ENCODE peak calls at places on chromosome 4, in four cellular contexts. D is HCT116, W is K562, C is HepG2. K is an unnamed sample.

GRCh38 chr4:185381794-185382193 is 13.9 kb downstream of the LRP2BP start:
- DNase-seq in D (no peak), W (no peak), C (peak), K (no peak)

GRCh38 chr4:123746981-123747380 is 350.4 kb downstream of the SPRY1 start:
- DNase-seq in D (no peak), W (no peak), C (no peak), K (no peak)

GRCh38 chr4:157514711-157515110 is 294.2 kb downstream of the GRIA2 start:
- DNase-seq in D (no peak), W (no peak), C (peak), K (no peak)

GRCh38 chr4:83371235-83371634 is 36.6 kb upstream of the HPSE start:
- DNase-seq in D (no peak), W (no peak), C (no peak), K (no peak)

GRCh38 chr4:48347282-48347921 is 6.1 kb downstream of the SLAIN2 start:
- DNase-seq in D (no peak), W (no peak), C (no peak), K (no peak)

GRCh38 chr4:189088783-189089182 is 851.9 kb upstream of the FRG1 start:
- DNase-seq in D (no peak), W (no peak), C (no peak), K (no peak)

GRCh38 chr4:168524006-168524405 is 27.2 kb downstream of the PALLD start:
- DNase-seq in D (no peak), W (no peak), C (no peak), K (no peak)

GRCh38 chr4:42501624-42502401 is 104.5 kb downstream of the SHISA3 start:
- DNase-seq in D (no peak), W (no peak), C (no peak), K (no peak)

GRCh38 chr4:128338634-128339355 is 51.2 kb upstream of the PGRMC2 start:
- DNase-seq in D (no peak), W (peak), C (no peak), K (peak)

GRCh38 chr4:163484906-163485305 is 9.6 kb upstream of the TMA16 start:
- DNase-seq in D (peak), W (peak), C (peak), K (no peak)

GRCh38 chr4:90292438-90292837 is 165.2 kb downstream of the CCSER1 start:
- DNase-seq in D (no peak), W (no peak), C (no peak), K (no peak)

GRCh38 chr4:150609131-150609530 is 27.2 kb downstream of the MAB21L2 start:
- DNase-seq in D (no peak), W (no peak), C (no peak), K (no peak)

GRCh38 chr4:122978109-122978508 is 55.7 kb upstream of the NUDT6 start:
- DNase-seq in D (no peak), W (peak), C (no peak), K (no peak)

GRCh38 chr4:152936446-152937279 is 540 bp downstream of the FHDC1 start:
- DNase-seq in D (no peak), W (peak), C (no peak), K (no peak)

GRCh38 chr4:185761352-185762235 is 50.4 kb downstream of the SORBS2 start:
- DNase-seq in D (no peak), W (no peak), C (no peak), K (no peak)

GRCh38 chr4:56804551-56804950 is 16.9 kb downstream of the SPINK2 start:
- DNase-seq in D (no peak), W (no peak), C (no peak), K (no peak)

GRCh38 chr4:26298198-26298950 is 22.4 kb upstream of the RBPJ start:
- DNase-seq in D (no peak), W (no peak), C (no peak), K (no peak)

GRCh38 chr4:28278676-28279075 is 1418.0 kb downstream of the STIM2 start:
- DNase-seq in D (no peak), W (no peak), C (no peak), K (no peak)

GRCh38 chr4:145101091-145101490 is 3.0 kb downstream of the ABCE1 start:
- DNase-seq in D (no peak), W (no peak), C (no peak), K (no peak)

DNA sequence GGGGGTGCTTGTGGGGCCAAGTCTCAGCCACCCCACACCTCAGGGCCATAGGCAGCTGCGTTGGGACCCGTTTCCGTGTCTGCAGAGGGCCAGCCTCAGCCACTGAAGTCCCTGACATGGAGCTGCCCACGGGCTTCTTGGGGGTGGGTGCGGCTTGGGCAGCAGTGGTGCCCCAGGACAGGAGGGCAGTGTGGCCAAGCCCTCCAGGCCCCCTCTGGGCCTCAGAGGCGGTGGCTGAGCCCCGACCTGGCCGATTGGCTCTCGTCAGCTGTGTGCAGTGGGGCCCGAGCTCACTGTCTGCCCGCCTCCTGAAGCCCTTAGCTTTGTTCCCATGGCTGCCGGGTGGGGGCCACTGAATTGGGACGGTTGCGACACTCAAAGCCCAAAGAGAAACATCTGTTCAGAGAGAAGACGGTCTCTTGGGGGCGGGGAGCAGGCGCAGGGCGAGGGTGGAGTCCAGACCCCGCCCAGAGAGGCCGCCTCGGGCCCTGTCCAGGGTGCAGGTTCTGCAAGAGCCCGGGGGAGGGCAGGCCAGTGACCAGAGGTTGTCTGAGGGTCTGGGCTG is 9.1 kb downstream of the FGFR3 start:
- DNase-seq in D (no peak), W (peak), C (peak), K (no peak)
- TF ChIP-seq SIN3A in D (no peak), W (no peak), C (peak), K (no peak)

GRCh38 chr4:109410776-109411175 is 22.8 kb upstream of the SEC24B start:
- DNase-seq in D (peak), W (no peak), C (no peak), K (no peak)

GRCh38 chr4:109410226-109410625 is 23.4 kb upstream of the SEC24B start:
- DNase-seq in D (no peak), W (no peak), C (no peak), K (no peak)

GRCh38 chr4:109411964-109412363 is 21.7 kb upstream of the SEC24B start:
- DNase-seq in D (no peak), W (no peak), C (no peak), K (no peak)

GRCh38 chr4:109408711-109409110 is 24.9 kb upstream of the SEC24B start:
- DNase-seq in D (no peak), W (no peak), C (no peak), K (no peak)

DNA sequence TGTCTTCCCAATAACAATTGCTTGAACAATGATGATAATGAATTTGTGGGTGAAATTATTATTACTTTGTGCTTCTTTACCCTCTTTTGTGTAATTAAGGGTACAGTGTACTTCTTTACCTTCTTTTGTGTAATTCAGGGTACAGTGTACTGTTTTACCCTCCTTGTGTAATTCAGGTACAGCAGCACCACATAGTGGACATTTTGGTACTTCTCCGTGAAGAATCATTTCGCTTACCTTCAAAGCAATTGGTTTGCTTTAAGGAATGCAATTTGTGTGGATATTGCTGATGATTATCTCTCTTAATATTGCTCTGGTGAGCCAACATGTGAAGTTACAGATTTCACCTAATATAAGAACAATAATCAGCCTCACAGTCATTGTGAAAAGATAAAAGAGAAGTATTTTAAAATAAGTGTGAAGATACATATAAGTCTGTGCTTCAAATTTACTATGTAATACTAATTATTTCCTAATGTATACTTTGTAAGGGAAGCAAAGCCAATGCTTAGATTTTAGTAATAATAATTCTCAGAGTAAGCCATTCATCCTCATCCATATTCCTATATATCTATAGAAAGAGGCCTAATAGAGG is 27.2 kb upstream of the SEC24B start:
- DNase-seq in D (peak), W (peak), C (peak), K (peak)
- TF ChIP-seq TCF7L2 in D (peak), W (no peak), C (no peak), K (no peak)

GRCh38 chr4:118848901-118849300 is 13.0 kb upstream of the SEC24D start:
- DNase-seq in D (no peak), W (no peak), C (no peak), K (no peak)

GRCh38 chr4:118848242-118848641 is 12.3 kb upstream of the SEC24D start:
- DNase-seq in D (no peak), W (no peak), C (no peak), K (no peak)

GRCh38 chr4:118846981-118847380 is 11.1 kb upstream of the SEC24D start:
- DNase-seq in D (no peak), W (no peak), C (no peak), K (no peak)

GRCh38 chr4:118849867-118850812 is 14.2 kb upstream of the SEC24D start:
- DNase-seq in D (no peak), W (no peak), C (no peak), K (no peak)

DNA sequence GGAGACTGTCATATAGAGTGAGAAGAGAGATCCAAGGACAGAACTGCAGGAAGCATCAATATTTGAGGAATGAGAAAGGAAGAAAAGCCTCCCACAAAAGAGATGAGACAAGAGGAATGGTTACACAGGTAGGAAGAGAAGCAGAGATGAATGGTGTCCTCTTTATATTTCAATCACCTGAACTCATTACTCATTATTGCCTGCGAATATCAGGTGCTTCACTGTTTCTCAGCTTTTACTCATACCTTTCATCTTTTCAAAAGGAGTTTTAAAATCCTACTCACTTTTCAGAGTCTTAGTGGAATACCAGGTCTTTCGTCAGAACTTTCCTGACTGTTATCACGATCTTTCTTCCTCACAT is 14.9 kb upstream of the SEC24D start:
- DNase-seq in D (no peak), W (no peak), C (no peak), K (no peak)
- H3K27ac ChIP-seq in D (no peak), W (no peak), C (no peak), K (no peak)

GRCh38 chr4:74100531-74100930 is 1.5 kb upstream of the CXCL2 start:
- DNase-seq in D (no peak), W (no peak), C (no peak), K (no peak)

GRCh38 chr4:74097161-74097560 is 1.8 kb downstream of the CXCL2 start:
- DNase-seq in D (no peak), W (no peak), C (no peak), K (no peak)

GRCh38 chr4:74096265-74096980 is 2.6 kb downstream of the CXCL2 start:
- DNase-seq in D (no peak), W (peak), C (no peak), K (no peak)

GRCh38 chr4:74097631-74098550 is 1.1 kb downstream of the CXCL2 start:
- DNase-seq in D (no peak), W (peak), C (no peak), K (no peak)

DNA sequence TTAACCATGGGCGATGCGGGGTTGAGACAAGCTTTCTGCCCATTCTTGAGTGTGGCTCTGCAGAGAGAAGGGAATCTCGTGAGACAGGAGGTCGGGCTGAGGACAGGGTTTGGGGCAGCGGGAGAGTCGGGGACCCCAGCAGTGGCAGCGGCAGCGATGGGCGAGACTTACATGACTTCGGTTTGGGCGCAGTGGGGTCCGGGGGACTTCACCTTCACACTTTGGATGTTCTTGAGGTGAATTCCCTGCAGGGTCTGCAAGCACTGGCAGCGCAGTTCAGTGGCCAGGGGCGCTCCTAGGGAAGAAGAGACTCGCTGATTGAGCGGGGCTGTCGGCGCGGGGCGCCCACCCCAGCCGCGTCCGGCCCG is 383 bp downstream of the CXCL2 start:
- DNase-seq in D (no peak), W (peak), C (no peak), K (no peak)
- TF ChIP-seq SIN3A in D (no peak), W (no peak), C (no peak), K (no peak)

GRCh38 chr4:74588350-74588749 is 143.4 kb downstream of the AREG start:
- DNase-seq in D (no peak), W (no peak), C (no peak), K (no peak)

GRCh38 chr4:74583757-74584156 is 138.8 kb downstream of the AREG start:
- DNase-seq in D (no peak), W (no peak), C (peak), K (no peak)

GRCh38 chr4:74578329-74578728 is 133.4 kb downstream of the AREG start:
- DNase-seq in D (no peak), W (no peak), C (no peak), K (no peak)

DNA sequence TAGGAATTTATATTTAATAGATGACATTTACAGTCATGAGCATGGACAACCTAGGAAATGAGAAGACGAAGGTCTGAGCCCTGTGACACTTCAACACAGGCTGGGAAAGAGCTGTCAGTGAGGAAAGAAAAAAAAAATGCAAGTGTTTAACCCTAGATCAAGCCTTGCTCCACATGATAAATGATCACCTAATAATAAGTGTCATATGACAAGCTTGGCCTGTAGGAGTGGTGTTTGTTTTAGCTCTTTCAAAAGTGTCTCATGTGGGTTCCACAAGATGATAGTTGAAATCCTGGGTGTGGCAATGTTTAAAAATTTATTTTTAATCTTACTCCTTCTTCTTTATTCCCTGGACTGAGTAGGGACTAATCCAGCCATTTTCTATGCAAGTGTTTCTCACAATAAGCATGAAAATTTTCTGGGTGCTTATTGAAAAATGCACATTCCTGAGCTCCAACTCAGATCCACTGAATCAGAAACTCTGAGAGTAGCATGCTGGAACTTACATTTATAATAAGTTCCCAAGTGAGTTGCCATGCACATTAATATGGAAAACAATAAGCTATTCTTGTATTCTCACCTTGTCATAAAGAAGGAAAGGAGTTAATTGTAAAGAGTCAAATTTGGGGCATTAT is 138.2 kb downstream of the AREG start:
- DNase-seq in D (no peak), W (no peak), C (no peak), K (no peak)
- TF ChIP-seq TCF7L2 in D (no peak), W (no peak), C (no peak), K (no peak)

GRCh38 chr4:8391071-8391470 is 49.5 kb downstream of the ACOX3 start:
- DNase-seq in D (no peak), W (no peak), C (no peak), K (no peak)
- H3K27ac ChIP-seq in D (no peak), W (no peak), C (no peak), K (no peak)

DNA sequence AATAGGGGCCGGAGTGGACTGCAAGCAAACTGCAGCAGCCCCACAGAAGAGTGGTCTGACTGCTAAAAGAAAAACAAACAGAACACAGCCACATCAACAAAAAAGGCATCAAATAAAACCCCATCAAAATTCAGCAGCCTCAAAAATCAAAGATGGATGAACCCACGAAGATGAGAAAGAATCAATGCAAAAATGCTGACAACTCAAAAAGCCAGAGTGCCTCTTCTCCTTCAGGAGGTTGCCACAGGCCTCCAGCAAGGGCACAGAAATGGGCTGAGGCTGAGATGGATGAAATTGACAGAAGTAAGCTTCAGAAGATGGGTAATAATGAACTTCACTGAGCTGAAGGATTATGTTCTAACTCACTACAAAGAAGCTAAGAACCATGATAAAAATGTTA is 388.6 kb downstream of the PABPC4L start:
- DNase-seq in D (no peak), W (no peak), C (no peak), K (no peak)
- TF ChIP-seq SIN3A in D (no peak), W (no peak), C (no peak), K (no peak)